ENCODE peak calls at places on chromosomes 16 and 17, in four cellular contexts. Y, X, I and L are unnamed samples.

GRCh38 chr16:75169899-75170405 is 21.6 kb downstream of the ZFP1 start:
- DNase-seq in X (no peak), I (no peak), Y (no peak), L (no peak)

GRCh38 chr16:86044241-86044671 is 145.3 kb downstream of the IRF8 start:
- DNase-seq in X (peak; percentile 15), I (no peak), Y (peak; percentile 50), L (no peak)

GRCh38 chr16:28531777-28532744 is 6.7 kb downstream of the NUPR1 start:
- DNase-seq in Y (no peak), I (no peak), X (no peak), L (no peak)

GRCh38 chr16:21650517-21650916 is 1.9 kb downstream of the IGSF6 start:
- DNase-seq in I (no peak), X (no peak), Y (no peak), L (no peak)

GRCh38 chr16:89199241-89200123 is 855 bp downstream of the SLC22A31 start:
- DNase-seq in Y (no peak), X (no peak), I (no peak), L (no peak)

GRCh38 chr17:83096401-83097220 is 17.2 kb downstream of the METRNL start:
- DNase-seq in I (no peak), X (no peak), Y (no peak), L (peak; percentile 60)

GRCh38 chr16:14364386-14365199 is 265.5 kb downstream of the PARN start:
- DNase-seq in Y (no peak), I (no peak), X (peak; percentile 75), L (no peak)

GRCh38 chr16:87166934-87167333 is 150.3 kb downstream of the C16orf95 start:
- DNase-seq in X (no peak), Y (no peak), I (no peak), L (no peak)

GRCh38 chr17:56893503-56893902 is 20.3 kb downstream of the TRIM25 start:
- DNase-seq in I (no peak), Y (no peak), X (no peak), L (no peak)

GRCh38 chr16:8869212-8869987 is 594 bp upstream of the CARHSP1 start:
- DNase-seq in Y (no peak), I (no peak), X (no peak), L (peak; percentile 58)

GRCh38 chr17:59368218-59368857 is 36.9 kb downstream of the YPEL2 start:
- DNase-seq in X (no peak), Y (no peak), I (no peak), L (no peak)

GRCh38 chr17:34024303-34025178 is 230.5 kb upstream of the CCL2 start:
- DNase-seq in Y (no peak), X (no peak), I (no peak), L (no peak)

GRCh38 chr17:13085578-13085977 is 67.8 kb upstream of the ELAC2 start:
- DNase-seq in I (no peak), X (no peak), Y (no peak), L (no peak)

GRCh38 chr17:62859146-62859545 is 51.0 kb upstream of the MARCHF10 start:
- DNase-seq in I (no peak), Y (no peak), X (no peak), L (no peak)

GRCh38 chr17:50208611-50209061 is 7.2 kb upstream of the COL1A1 start:
- DNase-seq in Y (no peak), I (no peak), X (no peak), L (no peak)

GRCh38 chr17:80761421-80761871 is 216.8 kb downstream of the RPTOR start:
- DNase-seq in I (no peak), X (peak; percentile 71), Y (peak; percentile 76), L (no peak)

GRCh38 chr16:4410335-4411075 is 5.9 kb downstream of the CORO7 start:
- DNase-seq in X (peak; percentile 93), Y (no peak), I (no peak), L (peak; percentile 55)